ENCODE peak calls at places on chromosomes 7 and 10, in five cellular contexts. One of them, this sample, is unnamed.

GRCh38 chr10:458466-458865 is 231.0 kb downstream of the DIP2C start:
- DNase-seq in CD8-positive, alpha-beta T cell: no peak
- DNase-seq in activated T-cell treated with anti-CD3 and anti-CD28 coated beads for 48 hours: no peak
- DNase-seq in H4: no peak
- DNase-seq in WTC11: no peak
- DNase-seq in this sample: peak

GRCh38 chr10:59905735-59906416 is 480 bp downstream of the CCDC6 start:
- DNase-seq in activated T-cell treated with anti-CD3 and anti-CD28 coated beads for 48 hours: no peak
- DNase-seq in CD8-positive, alpha-beta T cell: peak
- DNase-seq in H4: no peak
- DNase-seq in WTC11: no peak
- DNase-seq in this sample: peak

GRCh38 chr7:82859106-82859850 is 303.4 kb downstream of the PCLO start:
- DNase-seq in CD8-positive, alpha-beta T cell: no peak
- DNase-seq in H4: peak
- DNase-seq in WTC11: no peak
- DNase-seq in activated T-cell treated with anti-CD3 and anti-CD28 coated beads for 48 hours: no peak
- DNase-seq in this sample: peak

GRCh38 chr7:129778770-129779601 is 167.5 kb downstream of the NRF1 start:
- DNase-seq in CD8-positive, alpha-beta T cell: no peak
- DNase-seq in H4: no peak
- DNase-seq in activated T-cell treated with anti-CD3 and anti-CD28 coated beads for 48 hours: no peak
- DNase-seq in WTC11: peak
- DNase-seq in this sample: no peak

GRCh38 chr10:62501547-62501946 is 127.4 kb downstream of the ZNF365 start:
- DNase-seq in H4: peak
- DNase-seq in WTC11: no peak
- DNase-seq in CD8-positive, alpha-beta T cell: no peak
- DNase-seq in activated T-cell treated with anti-CD3 and anti-CD28 coated beads for 48 hours: no peak
- DNase-seq in this sample: no peak

GRCh38 chr10:73263948-73264347 is 11.5 kb upstream of the MRPS16 start:
- DNase-seq in CD8-positive, alpha-beta T cell: no peak
- DNase-seq in activated T-cell treated with anti-CD3 and anti-CD28 coated beads for 48 hours: no peak
- DNase-seq in WTC11: no peak
- DNase-seq in H4: no peak
- DNase-seq in this sample: peak

GRCh38 chr7:120273476-120273975 is 551 bp downstream of the KCND2 start:
- DNase-seq in H4: no peak
- DNase-seq in activated T-cell treated with anti-CD3 and anti-CD28 coated beads for 48 hours: no peak
- DNase-seq in CD8-positive, alpha-beta T cell: no peak
- DNase-seq in WTC11: peak
- DNase-seq in this sample: peak

GRCh38 chr7:106462365-106462859 is 177.6 kb upstream of the NAMPT start:
- DNase-seq in WTC11: no peak
- DNase-seq in H4: peak
- DNase-seq in activated T-cell treated with anti-CD3 and anti-CD28 coated beads for 48 hours: no peak
- DNase-seq in CD8-positive, alpha-beta T cell: no peak
- DNase-seq in this sample: peak

GRCh38 chr7:77482015-77482414 is 55.1 kb upstream of the PTPN12 start:
- DNase-seq in CD8-positive, alpha-beta T cell: no peak
- DNase-seq in H4: peak
- DNase-seq in activated T-cell treated with anti-CD3 and anti-CD28 coated beads for 48 hours: no peak
- DNase-seq in WTC11: no peak
- DNase-seq in this sample: no peak